ENCODE peak calls at places on chromosome 2, in eight cellular contexts. One of them, this sample, is unnamed.

GRCh38 chr2:239273280-239274234 is 127.3 kb downstream of the HDAC4 start:
- DNase-seq in foreskin fibroblast: no peak
- DNase-seq in HepG2: no peak
- DNase-seq in ovary: no peak
- DNase-seq in endothelial cell: no peak
- DNase-seq in K562: peak; percentile 48
- DNase-seq in epithelial cell of esophagus: no peak
- DNase-seq in WERI-Rb-1: no peak
- DNase-seq in this sample: no peak

GRCh38 chr2:166170356-166170755 is 42.5 kb upstream of the SCN1A start:
- DNase-seq in WERI-Rb-1: no peak
- DNase-seq in foreskin fibroblast: peak; percentile 41
- DNase-seq in epithelial cell of esophagus: peak; percentile 44
- DNase-seq in HepG2: no peak
- DNase-seq in K562: no peak
- DNase-seq in endothelial cell: no peak
- DNase-seq in ovary: no peak
- DNase-seq in this sample: no peak

GRCh38 chr2:221767106-221767878 is 195.2 kb upstream of the EPHA4 start:
- DNase-seq in HepG2: no peak
- DNase-seq in epithelial cell of esophagus: no peak
- DNase-seq in WERI-Rb-1: no peak
- DNase-seq in endothelial cell: no peak
- DNase-seq in ovary: no peak
- DNase-seq in foreskin fibroblast: no peak
- DNase-seq in K562: no peak
- DNase-seq in this sample: no peak

GRCh38 chr2:121567452-121567851 is 36.8 kb downstream of the RNU4ATAC start:
- DNase-seq in WERI-Rb-1: no peak
- DNase-seq in epithelial cell of esophagus: no peak
- DNase-seq in ovary: no peak
- DNase-seq in foreskin fibroblast: no peak
- DNase-seq in HepG2: no peak
- DNase-seq in K562: no peak
- DNase-seq in endothelial cell: no peak
- DNase-seq in this sample: no peak

GRCh38 chr2:168490015-168490874 is 34.2 kb downstream of the CERS6 start:
- DNase-seq in WERI-Rb-1: no peak
- DNase-seq in endothelial cell: no peak
- DNase-seq in K562: peak; percentile 74
- DNase-seq in ovary: no peak
- DNase-seq in foreskin fibroblast: peak; percentile 63
- DNase-seq in epithelial cell of esophagus: peak; percentile 54
- DNase-seq in HepG2: peak; percentile 70
- DNase-seq in this sample: no peak

GRCh38 chr2:134218414-134218813 is 35.5 kb upstream of the MGAT5 start:
- DNase-seq in K562: no peak
- DNase-seq in endothelial cell: no peak
- DNase-seq in foreskin fibroblast: no peak
- DNase-seq in HepG2: no peak
- DNase-seq in WERI-Rb-1: no peak
- DNase-seq in epithelial cell of esophagus: no peak
- DNase-seq in ovary: no peak
- DNase-seq in this sample: no peak

GRCh38 chr2:193518061-193518817 is 1323.5 kb upstream of the TMEFF2 start:
- DNase-seq in foreskin fibroblast: peak; percentile 89
- DNase-seq in epithelial cell of esophagus: peak; percentile 61
- DNase-seq in ovary: no peak
- DNase-seq in WERI-Rb-1: no peak
- DNase-seq in K562: no peak
- DNase-seq in HepG2: no peak
- DNase-seq in endothelial cell: no peak
- DNase-seq in this sample: no peak

GRCh38 chr2:221103930-221104329 is 468.2 kb downstream of the EPHA4 start:
- DNase-seq in foreskin fibroblast: no peak
- DNase-seq in ovary: no peak
- DNase-seq in HepG2: no peak
- DNase-seq in K562: no peak
- DNase-seq in endothelial cell: no peak
- DNase-seq in WERI-Rb-1: no peak
- DNase-seq in epithelial cell of esophagus: no peak
- DNase-seq in this sample: peak; percentile 81

GRCh38 chr2:176398783-176399182 is 129.5 kb downstream of the MTX2 start:
- DNase-seq in epithelial cell of esophagus: no peak
- DNase-seq in ovary: no peak
- DNase-seq in foreskin fibroblast: peak; percentile 45
- DNase-seq in WERI-Rb-1: no peak
- DNase-seq in K562: no peak
- DNase-seq in endothelial cell: no peak
- DNase-seq in HepG2: no peak
- DNase-seq in this sample: no peak

DNA sequence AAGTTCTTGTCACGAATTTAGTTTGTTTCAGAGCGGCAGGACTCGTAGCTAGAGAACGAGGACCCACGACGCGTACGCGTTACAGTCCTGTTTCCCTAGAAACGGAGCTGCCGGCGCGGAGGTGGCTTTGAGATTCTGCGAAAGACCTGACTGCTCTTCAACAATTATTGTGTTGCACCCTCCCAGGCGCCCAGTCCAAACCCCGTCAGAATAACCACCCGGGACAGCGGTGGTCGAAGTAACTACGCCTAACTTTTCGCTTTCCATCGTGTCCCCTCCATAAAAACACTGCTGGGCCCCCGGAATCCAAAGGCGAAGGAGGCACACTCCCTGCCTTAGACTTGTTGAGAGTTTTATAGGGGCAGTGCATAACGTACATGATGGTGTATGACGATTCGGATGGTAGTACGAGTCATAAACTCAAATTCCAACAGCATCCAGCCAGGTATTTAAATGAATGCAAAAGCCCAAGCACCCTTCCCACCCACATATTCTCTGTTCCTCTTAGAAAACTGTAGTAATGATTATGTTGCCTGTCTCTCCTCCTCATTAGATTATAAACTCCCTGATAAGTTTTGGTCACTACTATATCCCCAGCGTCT is 651 bp upstream of the STAM2 start:
- DNase-seq in epithelial cell of esophagus: peak; percentile 37
- DNase-seq in WERI-Rb-1: no peak
- DNase-seq in endothelial cell: no peak
- DNase-seq in ovary: no peak
- DNase-seq in K562: no peak
- DNase-seq in HepG2: peak; percentile 34
- DNase-seq in foreskin fibroblast: no peak
- DNase-seq in this sample: no peak
- TF ChIP-seq CTCF in epithelial cell of esophagus: no peak
- TF ChIP-seq CTCF in WERI-Rb-1: no peak
- TF ChIP-seq CTCF in endothelial cell: peak; percentile 44
- TF ChIP-seq CTCF in ovary: no peak
- TF ChIP-seq CTCF in K562: no peak
- TF ChIP-seq CTCF in HepG2: no peak
- TF ChIP-seq CTCF in foreskin fibroblast: no peak
- TF ChIP-seq CTCF in this sample: no peak

DNA sequence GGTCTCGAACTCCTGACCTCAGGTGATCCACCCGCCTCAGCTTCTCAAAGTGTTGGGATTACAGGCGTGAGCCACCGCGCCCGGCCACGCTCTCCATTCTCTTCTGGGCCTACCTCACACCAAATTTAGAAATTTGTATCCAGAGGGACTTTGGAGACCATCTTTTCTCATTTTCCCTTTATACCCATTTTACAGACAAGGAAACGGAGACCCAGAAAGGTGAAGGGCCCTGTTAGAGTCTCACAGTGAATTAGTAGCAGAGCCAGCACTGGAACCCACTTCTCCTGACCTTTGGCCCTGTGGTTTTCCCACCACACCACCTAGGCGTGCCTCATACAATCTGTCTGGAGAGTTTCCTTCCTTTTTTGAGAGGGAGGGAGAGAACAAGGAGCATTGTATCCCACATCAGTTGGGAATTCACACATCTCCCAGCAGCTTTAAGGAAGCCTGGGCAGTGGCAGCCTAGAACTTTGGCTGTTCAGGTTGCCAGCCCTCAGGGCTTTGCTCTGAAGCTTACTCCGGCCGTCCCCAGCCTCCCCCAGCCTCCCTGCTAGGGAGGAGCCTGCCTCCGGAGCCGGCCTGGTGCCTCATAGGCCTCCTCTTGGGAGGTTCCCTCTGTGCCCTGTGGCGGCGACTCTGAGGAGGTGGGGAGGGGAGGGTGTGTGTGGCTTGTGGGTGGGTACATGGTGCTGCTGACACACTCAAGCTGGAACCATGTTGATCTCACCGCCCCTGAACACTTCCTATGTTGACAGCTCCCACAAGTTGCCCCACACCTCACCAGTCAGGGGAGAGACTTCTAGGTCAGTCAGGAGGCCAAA is 13.8 kb downstream of the FOSL2 start:
- DNase-seq in WERI-Rb-1: no peak
- DNase-seq in K562: no peak
- DNase-seq in ovary: no peak
- DNase-seq in HepG2: no peak
- DNase-seq in epithelial cell of esophagus: peak; percentile 97
- DNase-seq in foreskin fibroblast: peak; percentile 43
- DNase-seq in endothelial cell: no peak
- DNase-seq in this sample: no peak
- TF ChIP-seq CTCF in WERI-Rb-1: no peak
- TF ChIP-seq CTCF in K562: no peak
- TF ChIP-seq CTCF in ovary: no peak
- TF ChIP-seq CTCF in HepG2: no peak
- TF ChIP-seq CTCF in epithelial cell of esophagus: no peak
- TF ChIP-seq CTCF in foreskin fibroblast: no peak
- TF ChIP-seq CTCF in endothelial cell: no peak
- TF ChIP-seq CTCF in this sample: no peak

GRCh38 chr2:188369365-188369764 is 77.7 kb downstream of the GULP1 start:
- DNase-seq in HepG2: peak; percentile 57
- DNase-seq in foreskin fibroblast: peak; percentile 73
- DNase-seq in endothelial cell: peak; percentile 35
- DNase-seq in ovary: no peak
- DNase-seq in epithelial cell of esophagus: peak; percentile 60
- DNase-seq in K562: peak; percentile 66
- DNase-seq in WERI-Rb-1: peak; percentile 53
- DNase-seq in this sample: no peak
- TF ChIP-seq CTCF in HepG2: peak; percentile 74
- TF ChIP-seq CTCF in foreskin fibroblast: peak; percentile 74
- TF ChIP-seq CTCF in endothelial cell: peak; percentile 70
- TF ChIP-seq CTCF in ovary: no peak
- TF ChIP-seq CTCF in epithelial cell of esophagus: peak; percentile 93
- TF ChIP-seq CTCF in K562: peak; percentile 75
- TF ChIP-seq CTCF in WERI-Rb-1: peak; percentile 84
- TF ChIP-seq CTCF in this sample: peak; percentile 78

GRCh38 chr2:202148515-202149154 is 75.6 kb downstream of the KIAA2012 start:
- DNase-seq in K562: no peak
- DNase-seq in WERI-Rb-1: no peak
- DNase-seq in HepG2: no peak
- DNase-seq in endothelial cell: no peak
- DNase-seq in foreskin fibroblast: no peak
- DNase-seq in epithelial cell of esophagus: no peak
- DNase-seq in ovary: peak; percentile 65
- DNase-seq in this sample: no peak

GRCh38 chr2:202149953-202150352 is 76.9 kb downstream of the KIAA2012 start:
- DNase-seq in WERI-Rb-1: no peak
- DNase-seq in HepG2: no peak
- DNase-seq in epithelial cell of esophagus: no peak
- DNase-seq in K562: no peak
- DNase-seq in ovary: no peak
- DNase-seq in endothelial cell: no peak
- DNase-seq in foreskin fibroblast: no peak
- DNase-seq in this sample: no peak

GRCh38 chr2:202152104-202152771 is 79.2 kb downstream of the KIAA2012 start:
- DNase-seq in ovary: no peak
- DNase-seq in epithelial cell of esophagus: no peak
- DNase-seq in endothelial cell: no peak
- DNase-seq in K562: no peak
- DNase-seq in foreskin fibroblast: peak; percentile 77
- DNase-seq in WERI-Rb-1: no peak
- DNase-seq in HepG2: no peak
- DNase-seq in this sample: no peak

GRCh38 chr2:202147775-202148174 is 74.7 kb downstream of the KIAA2012 start:
- DNase-seq in K562: no peak
- DNase-seq in endothelial cell: no peak
- DNase-seq in HepG2: no peak
- DNase-seq in ovary: no peak
- DNase-seq in WERI-Rb-1: no peak
- DNase-seq in epithelial cell of esophagus: no peak
- DNase-seq in foreskin fibroblast: peak; percentile 42
- DNase-seq in this sample: no peak

DNA sequence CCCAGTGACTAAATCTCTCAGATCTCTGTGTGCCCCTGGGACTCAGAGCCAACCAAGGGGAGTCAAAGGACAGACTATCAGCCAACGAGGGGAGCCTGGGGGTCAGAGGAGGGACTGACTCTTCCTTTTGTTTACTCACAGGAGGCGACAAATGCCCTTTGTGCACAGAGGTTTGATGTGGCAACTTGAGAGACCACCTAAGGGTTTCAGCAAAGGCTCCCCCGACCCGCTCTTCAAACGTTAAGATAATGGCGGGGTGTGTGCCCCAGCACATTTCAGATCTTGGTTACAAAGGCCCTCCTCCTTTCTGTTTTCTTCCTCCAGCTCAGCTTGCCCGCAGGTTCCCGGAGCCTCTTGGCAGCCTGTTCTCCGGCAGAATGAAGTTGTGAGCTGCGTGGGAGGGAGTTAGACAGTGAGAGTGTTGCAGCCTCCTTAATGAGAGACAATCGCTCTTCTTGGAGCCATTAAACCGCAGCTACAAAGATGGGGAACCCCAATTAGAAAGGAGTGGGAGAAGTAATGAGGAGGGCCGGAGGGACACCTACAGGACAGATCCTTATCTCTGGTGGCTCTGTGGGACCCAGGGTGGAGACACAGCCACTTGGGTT is 76.2 kb downstream of the KIAA2012 start:
- DNase-seq in endothelial cell: no peak
- DNase-seq in WERI-Rb-1: peak; percentile 55
- DNase-seq in foreskin fibroblast: peak; percentile 72
- DNase-seq in K562: no peak
- DNase-seq in ovary: peak; percentile 81
- DNase-seq in HepG2: no peak
- DNase-seq in epithelial cell of esophagus: peak; percentile 16
- DNase-seq in this sample: peak; percentile 62
- TF ChIP-seq CTCF in endothelial cell: no peak
- TF ChIP-seq CTCF in WERI-Rb-1: peak; percentile 43
- TF ChIP-seq CTCF in foreskin fibroblast: no peak
- TF ChIP-seq CTCF in K562: no peak
- TF ChIP-seq CTCF in ovary: no peak
- TF ChIP-seq CTCF in HepG2: no peak
- TF ChIP-seq CTCF in epithelial cell of esophagus: no peak
- TF ChIP-seq CTCF in this sample: no peak

This sample was measured in right atrium auricular region.